ENCODE peak calls at places on chromosomes 16 and 17, in ten cellular contexts. One of them, this sample, is unnamed.

GRCh38 chr16:50310308-50311133 is 44.2 kb downstream of the ADCY7 start:
- DNase-seq in A549: no peak
- DNase-seq in IMR-90: no peak
- DNase-seq in transverse colon: no peak
- DNase-seq in adrenal gland: peak
- DNase-seq in GM12892: peak
- DNase-seq in body of pancreas: peak
- DNase-seq in spleen: peak
- DNase-seq in lower leg skin: no peak
- DNase-seq in Peyer's patch: peak
- DNase-seq in this sample: no peak

GRCh38 chr16:25012525-25012991 is 2.6 kb downstream of the ARHGAP17 start:
- DNase-seq in A549: peak
- DNase-seq in IMR-90: peak
- DNase-seq in transverse colon: peak
- DNase-seq in adrenal gland: no peak
- DNase-seq in GM12892: no peak
- DNase-seq in body of pancreas: no peak
- DNase-seq in spleen: no peak
- DNase-seq in lower leg skin: no peak
- DNase-seq in Peyer's patch: no peak
- DNase-seq in this sample: no peak

GRCh38 chr16:19824216-19824615 is 60.4 kb downstream of the GPRC5B start:
- DNase-seq in A549: no peak
- DNase-seq in IMR-90: no peak
- DNase-seq in transverse colon: no peak
- DNase-seq in adrenal gland: no peak
- DNase-seq in GM12892: no peak
- DNase-seq in body of pancreas: no peak
- DNase-seq in spleen: no peak
- DNase-seq in lower leg skin: no peak
- DNase-seq in Peyer's patch: no peak
- DNase-seq in this sample: no peak

GRCh38 chr17:57548421-57549385 is 196.4 kb downstream of the CCDC182 start:
- DNase-seq in A549: no peak
- DNase-seq in IMR-90: no peak
- DNase-seq in transverse colon: no peak
- DNase-seq in adrenal gland: peak
- DNase-seq in GM12892: no peak
- DNase-seq in body of pancreas: no peak
- DNase-seq in spleen: no peak
- DNase-seq in lower leg skin: no peak
- DNase-seq in Peyer's patch: no peak
- DNase-seq in this sample: no peak

GRCh38 chr17:20944014-20944905 is 98.6 kb downstream of the USP22 start:
- DNase-seq in A549: peak
- DNase-seq in IMR-90: no peak
- DNase-seq in transverse colon: peak
- DNase-seq in adrenal gland: peak
- DNase-seq in GM12892: no peak
- DNase-seq in body of pancreas: peak
- DNase-seq in spleen: no peak
- DNase-seq in lower leg skin: no peak
- DNase-seq in Peyer's patch: peak
- DNase-seq in this sample: no peak

GRCh38 chr16:9123871-9124270 is 32.4 kb downstream of the HAPSTR1 start:
- DNase-seq in A549: peak
- DNase-seq in IMR-90: no peak
- DNase-seq in transverse colon: peak
- DNase-seq in adrenal gland: peak
- DNase-seq in GM12892: no peak
- DNase-seq in body of pancreas: peak
- DNase-seq in spleen: peak
- DNase-seq in lower leg skin: peak
- DNase-seq in Peyer's patch: peak
- DNase-seq in this sample: no peak

GRCh38 chr17:74042744-74043486 is 160.6 kb upstream of the RPL38 start:
- DNase-seq in A549: peak
- DNase-seq in IMR-90: peak
- DNase-seq in transverse colon: no peak
- DNase-seq in adrenal gland: peak
- DNase-seq in GM12892: no peak
- DNase-seq in body of pancreas: no peak
- DNase-seq in spleen: no peak
- DNase-seq in lower leg skin: peak
- DNase-seq in Peyer's patch: no peak
- DNase-seq in this sample: peak

GRCh38 chr17:58304735-58305486 is 23.7 kb downstream of the TSPOAP1 start:
- DNase-seq in A549: no peak
- DNase-seq in IMR-90: no peak
- DNase-seq in transverse colon: no peak
- DNase-seq in adrenal gland: peak
- DNase-seq in GM12892: no peak
- DNase-seq in body of pancreas: no peak
- DNase-seq in spleen: no peak
- DNase-seq in lower leg skin: no peak
- DNase-seq in Peyer's patch: no peak
- DNase-seq in this sample: no peak

DNA sequence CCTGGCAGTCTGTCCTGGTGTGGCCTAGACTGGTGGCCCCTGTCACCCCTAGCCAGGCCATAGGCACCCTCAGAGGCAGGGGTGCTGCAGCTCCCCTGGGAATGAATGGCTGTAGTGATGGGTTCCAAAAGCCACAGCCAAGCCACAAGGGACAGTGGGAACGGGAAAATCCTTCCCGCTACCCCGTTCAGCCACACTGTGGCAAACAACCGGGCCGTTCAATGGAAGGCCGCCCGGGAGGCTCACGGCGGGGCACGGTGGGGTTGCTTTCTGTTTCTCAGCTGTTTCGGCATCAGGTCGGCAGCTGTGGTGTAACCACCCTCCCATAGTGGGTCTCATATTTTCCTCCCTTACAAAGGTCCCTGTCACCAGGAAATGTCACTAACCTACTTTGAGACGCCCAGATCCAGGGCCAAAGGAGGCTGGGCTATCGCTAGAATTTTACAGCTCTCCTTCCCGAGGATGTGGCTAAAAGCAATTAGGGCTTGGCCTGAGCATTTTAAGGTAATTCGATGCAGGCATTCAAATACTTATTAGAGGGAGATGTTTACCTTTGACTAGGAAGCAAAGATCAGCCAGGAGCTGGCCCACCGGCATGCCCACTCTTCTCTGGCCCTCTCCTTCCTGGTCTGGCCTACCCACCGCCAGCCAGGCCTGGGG is 61.7 kb upstream of the GSE1 start:
- DNase-seq in A549: no peak
- DNase-seq in IMR-90: no peak
- DNase-seq in transverse colon: no peak
- DNase-seq in adrenal gland: no peak
- DNase-seq in GM12892: no peak
- DNase-seq in body of pancreas: no peak
- DNase-seq in spleen: no peak
- DNase-seq in lower leg skin: no peak
- DNase-seq in Peyer's patch: no peak
- DNase-seq in this sample: no peak
- TF ChIP-seq POLR2A in A549: no peak
- TF ChIP-seq POLR2A in IMR-90: no peak
- TF ChIP-seq POLR2A in transverse colon: no peak
- TF ChIP-seq POLR2A in adrenal gland: no peak
- TF ChIP-seq POLR2A in GM12892: no peak
- TF ChIP-seq POLR2A in body of pancreas: no peak
- TF ChIP-seq POLR2A in spleen: no peak
- TF ChIP-seq POLR2A in lower leg skin: no peak
- TF ChIP-seq POLR2A in Peyer's patch: no peak
- TF ChIP-seq POLR2A in this sample: peak

DNA sequence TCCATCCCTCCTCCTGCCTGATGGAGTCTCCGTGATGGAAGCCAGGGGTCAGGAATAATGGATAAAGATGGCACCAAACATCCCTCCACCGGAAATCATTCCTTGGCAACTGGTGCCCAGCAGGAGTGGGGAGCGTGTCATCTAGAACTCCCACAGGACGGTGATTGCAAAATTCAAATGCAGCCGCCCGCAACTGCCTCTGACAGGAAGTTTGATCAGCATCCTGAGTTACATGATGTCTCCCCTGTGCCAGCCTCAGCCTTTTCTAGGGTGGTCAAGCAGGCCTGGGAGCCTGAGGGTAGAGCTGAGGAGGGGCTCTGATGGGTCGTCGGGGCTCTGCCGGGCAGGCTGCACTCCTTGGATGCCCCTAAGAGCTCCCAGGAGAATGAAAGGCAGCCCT is 52.8 kb downstream of the GSG1L start:
- DNase-seq in A549: no peak
- DNase-seq in IMR-90: peak
- DNase-seq in transverse colon: no peak
- DNase-seq in adrenal gland: no peak
- DNase-seq in GM12892: no peak
- DNase-seq in body of pancreas: no peak
- DNase-seq in spleen: no peak
- DNase-seq in lower leg skin: no peak
- DNase-seq in Peyer's patch: no peak
- DNase-seq in this sample: no peak
- TF ChIP-seq POLR2A in A549: no peak
- TF ChIP-seq POLR2A in IMR-90: no peak
- TF ChIP-seq POLR2A in transverse colon: no peak
- TF ChIP-seq POLR2A in adrenal gland: no peak
- TF ChIP-seq POLR2A in GM12892: no peak
- TF ChIP-seq POLR2A in body of pancreas: no peak
- TF ChIP-seq POLR2A in spleen: no peak
- TF ChIP-seq POLR2A in lower leg skin: no peak
- TF ChIP-seq POLR2A in Peyer's patch: no peak
- TF ChIP-seq POLR2A in this sample: no peak

DNA sequence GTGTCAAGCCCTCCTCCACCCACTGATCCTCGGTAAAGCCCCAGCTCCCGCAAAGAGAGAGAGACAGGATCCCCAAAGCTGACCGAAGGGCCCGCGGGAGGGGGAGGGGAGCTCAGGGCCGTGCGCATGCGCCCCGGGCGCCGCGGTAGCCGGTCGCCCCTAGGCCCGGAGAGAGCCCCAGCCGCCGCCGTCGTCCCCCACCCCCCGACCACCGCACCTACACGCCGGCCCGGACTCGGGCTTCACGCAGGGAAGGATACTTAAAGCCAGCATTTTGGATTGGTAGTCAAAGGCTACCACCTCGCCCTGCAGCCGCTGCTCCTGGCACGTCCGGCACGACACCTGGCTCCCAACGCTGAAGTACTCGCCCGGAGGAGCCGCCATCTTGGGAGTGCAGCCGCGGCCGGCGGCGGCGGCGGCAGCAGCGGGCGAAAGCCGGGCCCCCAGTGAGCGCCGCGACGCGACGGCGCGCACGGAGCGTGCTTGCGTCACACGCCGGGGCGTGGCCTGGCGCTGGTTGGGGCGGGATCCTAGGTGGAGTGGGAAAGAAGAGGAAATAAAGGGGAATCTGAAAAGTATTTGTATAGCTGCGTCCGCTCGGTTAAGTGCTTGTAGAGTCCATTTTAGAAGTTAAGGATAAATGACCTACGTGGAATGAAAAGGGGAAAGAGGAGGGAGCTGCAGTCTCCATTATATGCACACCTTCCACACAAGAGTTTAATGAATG is at the start of gene LSM12:
- DNase-seq in A549: peak
- DNase-seq in IMR-90: peak
- DNase-seq in transverse colon: peak
- DNase-seq in adrenal gland: peak
- DNase-seq in GM12892: peak
- DNase-seq in body of pancreas: peak
- DNase-seq in spleen: peak
- DNase-seq in lower leg skin: peak
- DNase-seq in Peyer's patch: peak
- DNase-seq in this sample: peak
- TF ChIP-seq POLR2A in A549: peak
- TF ChIP-seq POLR2A in IMR-90: peak
- TF ChIP-seq POLR2A in transverse colon: peak
- TF ChIP-seq POLR2A in adrenal gland: peak
- TF ChIP-seq POLR2A in GM12892: peak
- TF ChIP-seq POLR2A in body of pancreas: peak
- TF ChIP-seq POLR2A in spleen: no peak
- TF ChIP-seq POLR2A in lower leg skin: no peak
- TF ChIP-seq POLR2A in Peyer's patch: peak
- TF ChIP-seq POLR2A in this sample: peak

GRCh38 chr16:55510185-55510805 is 1.4 kb downstream of the LPCAT2 start:
- DNase-seq in A549: no peak
- DNase-seq in IMR-90: no peak
- DNase-seq in transverse colon: no peak
- DNase-seq in adrenal gland: no peak
- DNase-seq in GM12892: no peak
- DNase-seq in body of pancreas: no peak
- DNase-seq in spleen: no peak
- DNase-seq in lower leg skin: no peak
- DNase-seq in Peyer's patch: no peak
- DNase-seq in this sample: peak

GRCh38 chr16:55506083-55506482 is 2.8 kb upstream of the LPCAT2 start:
- DNase-seq in A549: no peak
- DNase-seq in IMR-90: no peak
- DNase-seq in transverse colon: no peak
- DNase-seq in adrenal gland: no peak
- DNase-seq in GM12892: no peak
- DNase-seq in body of pancreas: no peak
- DNase-seq in spleen: no peak
- DNase-seq in lower leg skin: no peak
- DNase-seq in Peyer's patch: no peak
- DNase-seq in this sample: no peak

GRCh38 chr16:55508271-55508921 is 476 bp upstream of the LPCAT2 start:
- DNase-seq in A549: no peak
- DNase-seq in IMR-90: no peak
- DNase-seq in transverse colon: no peak
- DNase-seq in adrenal gland: no peak
- DNase-seq in GM12892: no peak
- DNase-seq in body of pancreas: no peak
- DNase-seq in spleen: no peak
- DNase-seq in lower leg skin: no peak
- DNase-seq in Peyer's patch: no peak
- DNase-seq in this sample: no peak

GRCh38 chr16:55506708-55507107 is 2.2 kb upstream of the LPCAT2 start:
- DNase-seq in A549: no peak
- DNase-seq in IMR-90: no peak
- DNase-seq in transverse colon: no peak
- DNase-seq in adrenal gland: no peak
- DNase-seq in GM12892: no peak
- DNase-seq in body of pancreas: no peak
- DNase-seq in spleen: no peak
- DNase-seq in lower leg skin: no peak
- DNase-seq in Peyer's patch: no peak
- DNase-seq in this sample: no peak

DNA sequence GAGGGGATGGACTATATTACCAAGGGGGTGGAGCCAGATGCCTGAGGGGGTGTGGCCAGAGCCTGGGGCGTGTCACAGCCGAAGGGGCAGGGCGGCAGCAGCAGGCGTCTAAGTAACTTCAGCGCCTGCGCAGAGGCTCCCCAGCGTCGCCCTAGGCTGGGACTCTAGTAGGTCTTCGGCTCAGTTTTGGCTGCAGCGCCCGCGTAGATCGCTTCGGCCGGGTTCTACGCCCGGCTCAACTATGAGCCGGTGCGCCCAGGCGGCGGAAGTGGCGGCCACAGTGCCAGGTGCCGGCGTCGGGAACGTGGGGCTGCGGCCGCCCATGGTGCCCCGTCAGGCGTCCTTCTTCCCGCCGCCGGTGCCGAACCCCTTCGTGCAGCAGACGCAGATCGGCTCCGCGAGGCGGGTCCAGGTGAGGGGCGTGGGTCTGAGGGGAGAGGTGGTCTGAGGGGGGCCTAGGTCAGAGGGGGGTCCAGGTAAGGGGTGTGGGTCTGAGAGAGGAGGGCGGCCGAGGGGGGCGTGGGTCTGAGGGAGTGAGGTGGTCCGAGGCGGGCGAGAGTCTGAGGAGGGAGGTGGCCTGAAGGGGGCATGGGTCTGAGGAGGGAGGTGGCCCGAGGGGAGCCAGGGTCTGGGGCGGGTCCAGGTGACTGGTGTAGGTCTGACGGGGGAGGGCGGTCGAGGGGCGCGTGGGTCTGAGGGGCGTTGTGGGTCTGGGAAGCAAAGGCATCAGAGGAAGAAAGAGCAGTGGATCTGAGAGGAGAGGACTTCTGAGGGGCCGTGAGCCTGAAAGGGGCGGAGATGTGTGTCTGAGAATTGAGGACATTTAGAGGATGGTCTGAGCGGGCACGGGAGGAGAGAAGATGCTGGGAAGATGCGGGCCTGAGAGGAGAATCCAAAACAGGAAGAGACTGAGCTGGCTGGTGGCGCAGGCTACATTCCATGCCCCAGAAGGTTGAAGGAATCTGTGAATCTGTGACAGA is at the start of gene LPCAT2:
- DNase-seq in A549: peak
- DNase-seq in IMR-90: peak
- DNase-seq in transverse colon: peak
- DNase-seq in adrenal gland: peak
- DNase-seq in GM12892: no peak
- DNase-seq in body of pancreas: peak
- DNase-seq in spleen: peak
- DNase-seq in lower leg skin: peak
- DNase-seq in Peyer's patch: peak
- DNase-seq in this sample: peak
- TF ChIP-seq POLR2A in A549: peak
- TF ChIP-seq POLR2A in IMR-90: peak
- TF ChIP-seq POLR2A in transverse colon: peak
- TF ChIP-seq POLR2A in adrenal gland: peak
- TF ChIP-seq POLR2A in GM12892: no peak
- TF ChIP-seq POLR2A in body of pancreas: peak
- TF ChIP-seq POLR2A in spleen: no peak
- TF ChIP-seq POLR2A in lower leg skin: no peak
- TF ChIP-seq POLR2A in Peyer's patch: peak
- TF ChIP-seq POLR2A in this sample: peak

This sample was measured in erythroblast.